ENCODE peak calls at places on chromosomes 13 and 19, in five cellular contexts. One of them, this sample, is unnamed.

GRCh38 chr19:53432088-53432661 is 391 bp downstream of the ZNF761 start:
- DNase-seq in CD8-positive, alpha-beta memory T cell: no peak
- DNase-seq in endodermal cell: peak
- DNase-seq in aorta: peak
- DNase-seq in RWPE1: peak
- DNase-seq in this sample: no peak

GRCh38 chr19:13934785-13935109 is 3.5 kb downstream of the PODNL1 start:
- DNase-seq in CD8-positive, alpha-beta memory T cell: no peak
- DNase-seq in aorta: no peak
- DNase-seq in endodermal cell: no peak
- DNase-seq in RWPE1: no peak
- DNase-seq in this sample: no peak

GRCh38 chr13:80979035-80979641 is 638.2 kb upstream of the SPRY2 start:
- DNase-seq in aorta: no peak
- DNase-seq in CD8-positive, alpha-beta memory T cell: no peak
- DNase-seq in RWPE1: peak
- DNase-seq in endodermal cell: peak
- DNase-seq in this sample: no peak

GRCh38 chr13:36712290-36712689 is 38.5 kb downstream of the SERTM1 start:
- DNase-seq in CD8-positive, alpha-beta memory T cell: no peak
- DNase-seq in endodermal cell: no peak
- DNase-seq in RWPE1: no peak
- DNase-seq in aorta: no peak
- DNase-seq in this sample: no peak

GRCh38 chr19:17110599-17110966 is 35.0 kb downstream of the MYO9B start:
- DNase-seq in aorta: no peak
- DNase-seq in RWPE1: no peak
- DNase-seq in CD8-positive, alpha-beta memory T cell: no peak
- DNase-seq in endodermal cell: no peak
- DNase-seq in this sample: no peak

GRCh38 chr13:109693213-109693612 is 93.2 kb downstream of the IRS2 start:
- DNase-seq in CD8-positive, alpha-beta memory T cell: no peak
- DNase-seq in endodermal cell: no peak
- DNase-seq in aorta: no peak
- DNase-seq in RWPE1: no peak
- DNase-seq in this sample: no peak

GRCh38 chr19:41298327-41298964 is 11.5 kb upstream of the CCDC97 start:
- DNase-seq in RWPE1: no peak
- DNase-seq in endodermal cell: no peak
- DNase-seq in CD8-positive, alpha-beta memory T cell: peak
- DNase-seq in aorta: peak
- DNase-seq in this sample: no peak

GRCh38 chr19:44607049-44607448 is 6.3 kb upstream of the IGSF23 start:
- DNase-seq in CD8-positive, alpha-beta memory T cell: no peak
- DNase-seq in RWPE1: peak
- DNase-seq in aorta: no peak
- DNase-seq in endodermal cell: no peak
- DNase-seq in this sample: no peak

GRCh38 chr13:109941951-109942350 is 155.6 kb upstream of the IRS2 start:
- DNase-seq in aorta: no peak
- DNase-seq in endodermal cell: no peak
- DNase-seq in CD8-positive, alpha-beta memory T cell: no peak
- DNase-seq in RWPE1: peak
- DNase-seq in this sample: peak

GRCh38 chr19:16886305-16886880 is 2.4 kb upstream of the F2RL3 start:
- DNase-seq in endodermal cell: no peak
- DNase-seq in RWPE1: no peak
- DNase-seq in CD8-positive, alpha-beta memory T cell: no peak
- DNase-seq in aorta: no peak
- DNase-seq in this sample: no peak

GRCh38 chr19:56917998-56918397 is 77.5 kb upstream of the PEG3 start:
- DNase-seq in endodermal cell: no peak
- DNase-seq in aorta: no peak
- DNase-seq in CD8-positive, alpha-beta memory T cell: no peak
- DNase-seq in RWPE1: no peak
- DNase-seq in this sample: no peak

GRCh38 chr13:74226791-74227475 is 92.7 kb upstream of the KLF12 start:
- DNase-seq in aorta: no peak
- DNase-seq in CD8-positive, alpha-beta memory T cell: no peak
- DNase-seq in endodermal cell: no peak
- DNase-seq in RWPE1: no peak
- DNase-seq in this sample: no peak

GRCh38 chr13:41213919-41214318 is 19.6 kb upstream of the KBTBD7 start:
- DNase-seq in CD8-positive, alpha-beta memory T cell: no peak
- DNase-seq in endodermal cell: no peak
- DNase-seq in RWPE1: no peak
- DNase-seq in aorta: no peak
- DNase-seq in this sample: no peak

GRCh38 chr19:17205237-17206140 is 9.7 kb upstream of the USE1 start:
- DNase-seq in RWPE1: peak
- DNase-seq in aorta: no peak
- DNase-seq in CD8-positive, alpha-beta memory T cell: peak
- DNase-seq in endodermal cell: peak
- DNase-seq in this sample: no peak

GRCh38 chr19:44846455-44847143 is 502 bp downstream of the NECTIN2 start:
- DNase-seq in RWPE1: peak
- DNase-seq in CD8-positive, alpha-beta memory T cell: no peak
- DNase-seq in endodermal cell: peak
- DNase-seq in aorta: peak
- DNase-seq in this sample: no peak

GRCh38 chr19:13302521-13303270 is 152.5 kb downstream of the IER2 start:
- DNase-seq in RWPE1: no peak
- DNase-seq in endodermal cell: peak
- DNase-seq in aorta: no peak
- DNase-seq in CD8-positive, alpha-beta memory T cell: no peak
- DNase-seq in this sample: no peak

GRCh38 chr19:46413262-46414031 is at the start of gene CCDC8:
- DNase-seq in aorta: peak
- DNase-seq in RWPE1: peak
- DNase-seq in CD8-positive, alpha-beta memory T cell: no peak
- DNase-seq in endodermal cell: peak
- DNase-seq in this sample: peak

GRCh38 chr13:50085063-50085462 is 69.8 kb downstream of the KCNRG start:
- DNase-seq in CD8-positive, alpha-beta memory T cell: no peak
- DNase-seq in RWPE1: no peak
- DNase-seq in endodermal cell: no peak
- DNase-seq in aorta: no peak
- DNase-seq in this sample: no peak

GRCh38 chr19:40666803-40667438 is 23.5 kb downstream of the NUMBL start:
- DNase-seq in RWPE1: no peak
- DNase-seq in endodermal cell: no peak
- DNase-seq in aorta: no peak
- DNase-seq in CD8-positive, alpha-beta memory T cell: no peak
- DNase-seq in this sample: no peak

GRCh38 chr13:107847406-107847805 is 367.9 kb downstream of the LIG4 start:
- DNase-seq in RWPE1: no peak
- DNase-seq in aorta: no peak
- DNase-seq in endodermal cell: peak
- DNase-seq in CD8-positive, alpha-beta memory T cell: no peak
- DNase-seq in this sample: no peak

GRCh38 chr13:113666951-113667701 is at the start of gene GRK1:
- DNase-seq in endodermal cell: peak
- DNase-seq in aorta: peak
- DNase-seq in RWPE1: no peak
- DNase-seq in CD8-positive, alpha-beta memory T cell: no peak
- DNase-seq in this sample: no peak

GRCh38 chr19:46737275-46737654 is 8.6 kb upstream of the FKRP start:
- DNase-seq in endodermal cell: no peak
- DNase-seq in aorta: no peak
- DNase-seq in RWPE1: no peak
- DNase-seq in CD8-positive, alpha-beta memory T cell: no peak
- DNase-seq in this sample: no peak

GRCh38 chr19:43780706-43781525 is at the start of gene KCNN4:
- DNase-seq in endodermal cell: no peak
- DNase-seq in CD8-positive, alpha-beta memory T cell: peak
- DNase-seq in aorta: peak
- DNase-seq in RWPE1: peak
- DNase-seq in this sample: peak

GRCh38 chr19:1259873-1260748 is 9.0 kb upstream of the CIRBP start:
- DNase-seq in aorta: no peak
- DNase-seq in CD8-positive, alpha-beta memory T cell: peak
- DNase-seq in endodermal cell: no peak
- DNase-seq in RWPE1: peak
- DNase-seq in this sample: no peak

GRCh38 chr13:64808704-64809103 is 2421.4 kb downstream of the PCDH9 start:
- DNase-seq in endodermal cell: no peak
- DNase-seq in CD8-positive, alpha-beta memory T cell: no peak
- DNase-seq in RWPE1: no peak
- DNase-seq in aorta: no peak
- DNase-seq in this sample: no peak

GRCh38 chr19:18723871-18724377 is 40.4 kb downstream of the CRTC1 start:
- DNase-seq in aorta: no peak
- DNase-seq in CD8-positive, alpha-beta memory T cell: no peak
- DNase-seq in RWPE1: no peak
- DNase-seq in endodermal cell: no peak
- DNase-seq in this sample: no peak

GRCh38 chr19:39590265-39590664 is 12.1 kb upstream of the LGALS13 start:
- DNase-seq in aorta: no peak
- DNase-seq in CD8-positive, alpha-beta memory T cell: no peak
- DNase-seq in RWPE1: no peak
- DNase-seq in endodermal cell: peak
- DNase-seq in this sample: no peak

GRCh38 chr19:57099199-57099661 is 20.6 kb upstream of the USP29 start:
- DNase-seq in CD8-positive, alpha-beta memory T cell: peak
- DNase-seq in RWPE1: no peak
- DNase-seq in endodermal cell: peak
- DNase-seq in aorta: peak
- DNase-seq in this sample: peak

GRCh38 chr13:68850160-68850559 is 1257.5 kb upstream of the ATXN8OS start:
- DNase-seq in CD8-positive, alpha-beta memory T cell: no peak
- DNase-seq in aorta: no peak
- DNase-seq in endodermal cell: no peak
- DNase-seq in RWPE1: no peak
- DNase-seq in this sample: no peak

GRCh38 chr13:105972306-105972721 is 563.1 kb downstream of the EFNB2 start:
- DNase-seq in endodermal cell: no peak
- DNase-seq in aorta: no peak
- DNase-seq in RWPE1: no peak
- DNase-seq in CD8-positive, alpha-beta memory T cell: no peak
- DNase-seq in this sample: no peak

GRCh38 chr19:16125738-16126495 is 14.2 kb downstream of the RAB8A start:
- DNase-seq in endodermal cell: no peak
- DNase-seq in RWPE1: no peak
- DNase-seq in CD8-positive, alpha-beta memory T cell: no peak
- DNase-seq in aorta: no peak
- DNase-seq in this sample: no peak

GRCh38 chr13:36344173-36344572 is 2.0 kb downstream of the SPART start:
- DNase-seq in RWPE1: peak
- DNase-seq in aorta: no peak
- DNase-seq in endodermal cell: no peak
- DNase-seq in CD8-positive, alpha-beta memory T cell: no peak
- DNase-seq in this sample: no peak

GRCh38 chr13:113497217-113497616 is 6.7 kb upstream of the DCUN1D2 start:
- DNase-seq in endodermal cell: no peak
- DNase-seq in RWPE1: no peak
- DNase-seq in aorta: no peak
- DNase-seq in CD8-positive, alpha-beta memory T cell: no peak
- DNase-seq in this sample: no peak

GRCh38 chr19:18157465-18158063 is 4.6 kb downstream of the PIK3R2 start:
- DNase-seq in CD8-positive, alpha-beta memory T cell: no peak
- DNase-seq in aorta: no peak
- DNase-seq in RWPE1: peak
- DNase-seq in endodermal cell: peak
- DNase-seq in this sample: peak

DNA sequence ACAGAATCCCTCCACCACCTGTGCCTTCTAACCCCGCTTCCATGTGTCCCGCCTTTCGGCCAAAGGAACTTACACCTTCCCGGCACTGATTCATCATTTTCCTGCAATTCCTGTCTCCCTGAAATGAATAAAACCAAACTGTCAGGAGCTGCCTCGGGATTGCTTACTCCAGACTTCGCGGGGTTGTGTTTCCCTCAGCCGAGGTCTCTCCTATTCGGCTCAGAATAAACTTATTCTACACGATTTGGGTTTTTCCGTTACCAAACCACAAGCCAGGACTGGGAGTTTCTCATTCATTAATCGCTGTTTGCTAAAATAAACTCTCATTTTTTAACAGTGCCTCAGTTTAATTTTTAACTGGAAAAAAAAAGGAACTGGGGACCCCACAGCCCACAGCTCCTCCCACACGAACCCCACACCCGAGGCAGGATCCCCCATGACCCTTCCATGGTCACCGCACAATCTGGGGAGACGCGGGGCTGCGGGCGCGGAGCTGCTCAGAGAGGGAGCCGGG is 647 bp downstream of the ZNF878 start:
- DNase-seq in aorta: no peak
- DNase-seq in RWPE1: peak
- DNase-seq in CD8-positive, alpha-beta memory T cell: no peak
- DNase-seq in endodermal cell: no peak
- DNase-seq in this sample: no peak
- H3K27ac ChIP-seq in aorta: no peak
- H3K27ac ChIP-seq in RWPE1: peak
- H3K27ac ChIP-seq in CD8-positive, alpha-beta memory T cell: no peak
- H3K27ac ChIP-seq in endodermal cell: no peak
- H3K27ac ChIP-seq in this sample: no peak

DNA sequence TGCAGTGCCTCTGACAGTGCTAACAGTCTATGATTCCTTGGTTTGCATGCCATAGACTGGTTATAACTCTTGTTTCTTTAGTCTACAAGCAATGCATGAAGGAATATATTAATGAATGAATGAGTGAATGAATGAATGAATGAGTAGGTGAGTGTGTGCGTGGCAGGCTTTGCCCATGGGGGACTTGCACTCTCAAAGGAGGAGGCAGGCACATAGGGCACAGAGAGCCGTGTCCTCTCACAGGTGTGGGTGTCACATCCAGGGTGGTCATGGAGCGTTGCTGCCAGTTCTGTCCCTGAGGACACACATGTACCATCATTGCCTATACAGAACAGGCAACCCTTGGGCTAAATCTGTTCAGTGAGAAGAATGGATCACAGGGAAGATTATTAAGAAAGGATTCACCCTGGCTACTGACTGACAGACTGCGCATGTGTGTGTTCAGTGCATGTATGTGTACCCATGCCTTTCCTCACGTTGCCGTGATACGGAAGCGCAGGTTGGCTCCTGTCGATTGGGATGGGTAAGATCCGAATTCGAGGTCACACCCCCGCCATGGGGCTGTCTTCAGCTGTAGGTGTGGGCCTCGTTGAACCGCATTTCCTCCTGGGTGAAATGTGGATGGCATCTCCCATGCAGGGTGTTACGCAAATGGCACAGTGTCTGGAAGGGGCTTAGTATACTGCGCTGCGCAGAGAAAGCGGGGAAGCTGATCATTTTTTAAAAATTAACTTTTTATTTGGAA is 161.4 kb downstream of the STK24 start:
- DNase-seq in CD8-positive, alpha-beta memory T cell: no peak
- DNase-seq in aorta: no peak
- DNase-seq in endodermal cell: no peak
- DNase-seq in RWPE1: no peak
- DNase-seq in this sample: no peak
- H3K27ac ChIP-seq in CD8-positive, alpha-beta memory T cell: no peak
- H3K27ac ChIP-seq in aorta: no peak
- H3K27ac ChIP-seq in endodermal cell: no peak
- H3K27ac ChIP-seq in RWPE1: no peak
- H3K27ac ChIP-seq in this sample: no peak

GRCh38 chr13:75870397-75870801 is 234.3 kb downstream of the LMO7 start:
- DNase-seq in endodermal cell: peak
- DNase-seq in CD8-positive, alpha-beta memory T cell: no peak
- DNase-seq in aorta: no peak
- DNase-seq in RWPE1: peak
- DNase-seq in this sample: no peak
- H3K27ac ChIP-seq in endodermal cell: no peak
- H3K27ac ChIP-seq in CD8-positive, alpha-beta memory T cell: no peak
- H3K27ac ChIP-seq in aorta: no peak
- H3K27ac ChIP-seq in RWPE1: no peak
- H3K27ac ChIP-seq in this sample: no peak

GRCh38 chr19:49560358-49560900 is 19.9 kb downstream of the NOSIP start:
- DNase-seq in CD8-positive, alpha-beta memory T cell: peak
- DNase-seq in aorta: peak
- DNase-seq in RWPE1: no peak
- DNase-seq in endodermal cell: no peak
- DNase-seq in this sample: no peak
- H3K27ac ChIP-seq in CD8-positive, alpha-beta memory T cell: peak
- H3K27ac ChIP-seq in aorta: no peak
- H3K27ac ChIP-seq in RWPE1: no peak
- H3K27ac ChIP-seq in endodermal cell: no peak
- H3K27ac ChIP-seq in this sample: no peak